ENCODE peak calls at places on chromosomes 11 and 22, in eight cellular contexts. S is midbrain; M is AG08395; F is CD8-positive, alpha-beta T cell; E is AG20443; I is amygdala; J is HEK293T; X is ELF-1. L is an unnamed sample.
A peak's percentile ranks its signal among the peaks of the same experiment; 100 is the strongest.

GRCh38 chr11:17256512-17256911 is 20.0 kb upstream of the NUCB2 start:
- DNase-seq in S (no peak), I (no peak), E (peak; percentile 68), J (no peak), M (peak; percentile 69), F (no peak), X (no peak), L (no peak)

GRCh38 chr11:45812581-45813548 is 7.9 kb downstream of the SLC35C1 start:
- DNase-seq in S (no peak), J (no peak), M (no peak), E (no peak), X (peak; percentile 23), F (no peak), I (no peak), L (no peak)

GRCh38 chr11:128349650-128350296 is 237.6 kb downstream of the ETS1 start:
- DNase-seq in M (no peak), F (no peak), I (no peak), E (no peak), S (no peak), J (no peak), X (no peak), L (no peak)

GRCh38 chr22:29690481-29690880 is 29.3 kb upstream of the CABP7 start:
- DNase-seq in E (no peak), S (no peak), X (peak; percentile 29), J (no peak), I (no peak), M (no peak), F (no peak), L (no peak)

GRCh38 chr11:7251836-7252682 is at the start of gene SYT9:
- DNase-seq in X (peak; percentile 82), I (peak; percentile 82), M (peak; percentile 51), F (no peak), J (peak; percentile 64), S (peak; percentile 89), E (peak; percentile 76), L (no peak)

GRCh38 chr11:86303257-86303656 is 1.2 kb downstream of the HIKESHI start:
- DNase-seq in I (no peak), F (no peak), S (no peak), X (no peak), M (no peak), E (no peak), J (no peak), L (no peak)

GRCh38 chr11:113587318-113587739 is 112.1 kb upstream of the DRD2 start:
- DNase-seq in X (no peak), J (no peak), E (peak; percentile 64), M (peak; percentile 58), S (no peak), I (no peak), F (no peak), L (peak; percentile 50)

GRCh38 chr11:27716850-27717249 is 16.6 kb upstream of the BDNF start:
- DNase-seq in J (no peak), S (no peak), F (no peak), E (peak; percentile 62), X (no peak), I (no peak), M (peak; percentile 65), L (peak; percentile 64)

GRCh38 chr11:133821776-133822175 is 23.5 kb downstream of the SPATA19 start:
- DNase-seq in I (peak; percentile 28), F (no peak), S (peak; percentile 58), E (no peak), J (peak; percentile 79), M (peak; percentile 16), X (peak; percentile 89), L (peak; percentile 72)

GRCh38 chr11:2263724-2264360 is 6.5 kb downstream of the ASCL2 start:
- DNase-seq in M (no peak), I (no peak), F (no peak), X (no peak), S (no peak), J (peak; percentile 3), E (peak; percentile 6), L (no peak)

GRCh38 chr11:83284501-83285051 is 1.6 kb downstream of the CCDC90B start:
- DNase-seq in X (no peak), I (no peak), J (no peak), F (no peak), M (no peak), E (no peak), S (no peak), L (peak; percentile 6)

GRCh38 chr22:21984793-21985192 is 2.2 kb upstream of the TOP3B start:
- DNase-seq in I (no peak), J (peak; percentile 67), E (peak; percentile 37), M (no peak), F (no peak), X (peak; percentile 81), S (no peak), L (peak; percentile 24)

GRCh38 chr11:75424396-75424795 is 8.6 kb downstream of the KLHL35 start:
- DNase-seq in S (no peak), M (no peak), E (no peak), I (no peak), X (no peak), J (no peak), F (no peak), L (no peak)

GRCh38 chr11:44858796-44859527 is 91.7 kb downstream of the TP53I11 start:
- DNase-seq in I (no peak), E (peak; percentile 74), X (peak; percentile 48), M (no peak), F (no peak), J (no peak), S (no peak), L (no peak)

GRCh38 chr22:37309221-37310074 is 27.1 kb downstream of the CYTH4 start:
- DNase-seq in M (no peak), E (no peak), S (no peak), F (peak; percentile 51), I (no peak), J (no peak), X (no peak), L (no peak)

GRCh38 chr11:67522844-67523555 is at the start of gene CABP2:
- DNase-seq in S (no peak), M (no peak), E (no peak), X (no peak), F (no peak), J (no peak), I (no peak), L (no peak)

GRCh38 chr11:119479685-119480275 is 56.8 kb upstream of the THY1 start:
- DNase-seq in J (no peak), F (no peak), I (no peak), M (peak; percentile 60), E (peak; percentile 56), X (peak; percentile 47), S (no peak), L (peak; percentile 49)

GRCh38 chr11:1978865-1979473 is 18.7 kb downstream of the H19 start:
- DNase-seq in J (no peak), M (no peak), I (no peak), E (no peak), F (no peak), X (no peak), S (no peak), L (no peak)

GRCh38 chr22:40383905-40384304 is 13.5 kb downstream of the SGSM3 start:
- DNase-seq in J (no peak), X (no peak), S (no peak), E (no peak), F (no peak), M (no peak), I (no peak), L (no peak)

GRCh38 chr11:86509579-86509978 is 134.9 kb downstream of the CCDC81 start:
- DNase-seq in S (no peak), M (no peak), F (no peak), E (no peak), J (no peak), I (no peak), X (no peak), L (no peak)

GRCh38 chr11:73270089-73270854 is 1.9 kb upstream of the P2RY6 start:
- DNase-seq in I (no peak), M (no peak), X (no peak), S (no peak), E (no peak), F (no peak), J (no peak), L (no peak)

GRCh38 chr11:75425422-75425821 is 7.6 kb downstream of the KLHL35 start:
- DNase-seq in S (no peak), X (peak; percentile 84), F (no peak), J (peak; percentile 45), E (no peak), M (no peak), I (no peak), L (no peak)

GRCh38 chr11:12677131-12677530 is 2.9 kb downstream of the TEAD1 start:
- DNase-seq in X (peak; percentile 65), I (no peak), J (no peak), F (no peak), S (no peak), M (no peak), E (no peak), L (peak; percentile 78)

GRCh38 chr11:11966826-11967668 is 41.4 kb downstream of the DKK3 start:
- DNase-seq in S (peak; percentile 74), J (peak; percentile 88), X (peak; percentile 89), F (peak; percentile 48), M (peak; percentile 62), I (peak; percentile 56), E (peak; percentile 78), L (peak; percentile 88)

GRCh38 chr11:61914471-61915171 is 2.7 kb downstream of the RAB3IL1 start:
- DNase-seq in M (no peak), I (no peak), E (no peak), X (no peak), J (no peak), F (no peak), S (no peak), L (no peak)

GRCh38 chr11:102527041-102527440 is 3.5 kb downstream of the MMP7 start:
- DNase-seq in X (no peak), J (no peak), E (no peak), M (no peak), F (no peak), I (no peak), S (no peak), L (no peak)

GRCh38 chr11:81237139-81237538 is 1496.5 kb downstream of the FAM181B start:
- DNase-seq in M (no peak), F (no peak), S (peak; percentile 50), J (peak; percentile 20), X (no peak), I (no peak), E (peak; percentile 6), L (peak; percentile 88)